ENCODE peak calls at places on chromosomes 1 and 21, in nine cellular contexts. Y, V, I, X, G, C, Q, R and B are unnamed samples.
A peak's percentile ranks its signal among the peaks of the same experiment; 100 is the strongest.

GRCh38 chr1:58412071-58412580 is 134.4 kb downstream of the OMA1 start:
- DNase-seq in R (no peak), V (peak; percentile 88), Y (peak; percentile 9), Q (no peak), I (no peak), X (no peak), G (no peak), C (no peak), B (no peak)

GRCh38 chr1:210883821-210884220 is 250.1 kb downstream of the KCNH1 start:
- DNase-seq in V (peak; percentile 58), G (no peak), I (no peak), C (no peak), Q (no peak), Y (no peak), R (no peak), X (no peak), B (no peak)

GRCh38 chr21:42316891-42317290 is 1.7 kb upstream of the TFF3 start:
- DNase-seq in G (no peak), R (no peak), C (no peak), Y (no peak), I (no peak), V (no peak), Q (no peak), X (no peak), B (no peak)

GRCh38 chr1:21641967-21642366 is 27.2 kb downstream of the RAP1GAP start:
- DNase-seq in Q (no peak), G (no peak), R (no peak), Y (no peak), V (no peak), X (no peak), C (no peak), I (no peak), B (no peak)

GRCh38 chr1:115781830-115782229 is 13.3 kb upstream of the CASQ2 start:
- DNase-seq in I (no peak), C (no peak), R (no peak), G (no peak), V (no peak), Q (no peak), X (no peak), Y (no peak), B (no peak)

GRCh38 chr21:26748066-26748465 is 97.1 kb downstream of the ADAMTS1 start:
- DNase-seq in X (no peak), C (no peak), V (no peak), G (no peak), I (no peak), Y (no peak), Q (no peak), R (no peak), B (no peak)

GRCh38 chr1:181141431-181141910 is 53.0 kb downstream of the IER5 start:
- DNase-seq in V (peak; percentile 97), I (no peak), Q (no peak), R (no peak), Y (peak; percentile 76), C (no peak), G (peak; percentile 11), X (no peak), B (no peak)

GRCh38 chr21:33959680-33960079 is 44.1 kb upstream of the ATP5PO start:
- DNase-seq in R (no peak), X (no peak), C (no peak), Q (no peak), Y (no peak), G (no peak), V (no peak), I (no peak), B (no peak)

GRCh38 chr1:183993132-183993531 is 44.4 kb downstream of the COLGALT2 start:
- DNase-seq in I (no peak), X (no peak), C (no peak), G (no peak), Y (peak; percentile 57), R (no peak), Q (no peak), V (no peak), B (no peak)

GRCh38 chr1:186014370-186015030 is 280.3 kb downstream of the HMCN1 start:
- DNase-seq in Q (no peak), G (no peak), I (no peak), C (no peak), X (no peak), R (no peak), Y (no peak), V (peak; percentile 54), B (no peak)

GRCh38 chr1:93667642-93668041 is 14.0 kb downstream of the BCAR3 start:
- DNase-seq in Y (no peak), X (peak; percentile 17), I (no peak), V (no peak), Q (no peak), C (no peak), R (no peak), G (no peak), B (no peak)

GRCh38 chr1:93670141-93670540 is 11.5 kb downstream of the BCAR3 start:
- DNase-seq in X (no peak), G (no peak), Y (peak; percentile 92), Q (peak; percentile 68), I (no peak), C (no peak), R (no peak), V (peak; percentile 87), B (no peak)

GRCh38 chr1:93668951-93669350 is 12.7 kb downstream of the BCAR3 start:
- DNase-seq in G (no peak), R (no peak), I (no peak), Y (no peak), V (no peak), Q (no peak), C (no peak), X (no peak), B (no peak)

GRCh38 chr1:93668121-93668520 is 13.5 kb downstream of the BCAR3 start:
- DNase-seq in C (no peak), Y (no peak), R (no peak), I (no peak), G (no peak), V (no peak), X (no peak), Q (no peak), B (no peak)

DNA sequence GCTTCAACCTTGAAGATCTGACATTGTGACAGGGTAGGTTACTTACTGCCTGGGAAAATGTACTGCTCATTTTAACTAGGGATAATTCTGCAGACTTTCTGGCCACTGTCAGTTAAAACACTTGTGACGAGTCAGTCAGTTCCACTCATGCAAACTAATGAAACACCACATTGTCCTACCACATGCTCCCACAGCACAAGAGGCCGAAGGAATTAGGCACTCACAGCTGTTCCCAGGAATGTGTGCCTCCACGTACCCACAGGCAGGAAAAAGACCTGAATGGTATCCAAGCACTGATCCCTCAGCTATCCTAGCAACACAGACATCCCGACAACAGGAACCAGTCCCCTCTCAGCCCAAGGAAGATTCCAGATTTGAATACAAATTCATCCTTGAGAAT is 12.3 kb downstream of the BCAR3 start:
- DNase-seq in I (no peak), Y (no peak), R (no peak), Q (no peak), V (peak; percentile 41), C (no peak), G (no peak), X (no peak), B (peak; percentile 52)
- TF ChIP-seq EZH2phosphoT487 in I (no peak), Y (no peak), R (no peak), Q (no peak), V (no peak), C (no peak), G (no peak), X (no peak), B (no peak)

DNA sequence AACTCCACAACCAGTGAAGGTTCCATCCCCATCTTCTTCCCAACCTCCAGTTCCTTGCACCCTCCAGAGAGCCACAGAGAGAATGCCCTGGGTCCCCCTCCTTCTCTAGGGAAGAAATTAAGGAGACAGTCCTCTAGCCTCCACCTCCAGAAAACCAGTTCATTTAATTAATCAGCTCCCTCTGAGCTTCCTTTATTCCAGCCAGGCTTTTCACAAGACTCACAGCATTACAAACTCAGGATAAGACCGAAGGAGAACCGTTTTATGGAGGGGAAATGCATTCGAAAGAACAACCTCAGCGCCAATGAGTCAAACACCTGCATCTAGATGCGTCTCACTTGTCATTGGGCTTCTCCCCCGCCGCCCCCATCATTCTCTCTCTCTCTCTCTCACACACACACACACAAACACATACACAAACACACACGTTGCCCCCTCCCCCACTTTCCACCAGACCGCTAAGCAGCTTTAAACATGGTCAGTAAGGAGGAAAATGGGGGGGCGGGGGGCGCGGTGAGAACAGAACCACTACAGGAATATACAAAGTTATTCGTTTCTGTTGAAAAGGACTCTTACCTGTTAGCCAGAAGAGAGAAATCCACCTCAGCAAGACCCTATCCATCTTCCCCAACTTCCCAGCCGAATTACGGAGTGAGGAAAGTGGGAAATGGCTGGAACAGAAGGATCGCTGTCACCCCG is 544 bp downstream of the ILDR2 start:
- DNase-seq in X (no peak), C (peak; percentile 39), G (peak; percentile 38), Q (no peak), R (no peak), Y (no peak), I (no peak), V (no peak), B (peak; percentile 37)
- TF ChIP-seq EZH2phosphoT487 in X (no peak), C (no peak), G (no peak), Q (no peak), R (no peak), Y (peak; percentile 69), I (no peak), V (no peak), B (no peak)

DNA sequence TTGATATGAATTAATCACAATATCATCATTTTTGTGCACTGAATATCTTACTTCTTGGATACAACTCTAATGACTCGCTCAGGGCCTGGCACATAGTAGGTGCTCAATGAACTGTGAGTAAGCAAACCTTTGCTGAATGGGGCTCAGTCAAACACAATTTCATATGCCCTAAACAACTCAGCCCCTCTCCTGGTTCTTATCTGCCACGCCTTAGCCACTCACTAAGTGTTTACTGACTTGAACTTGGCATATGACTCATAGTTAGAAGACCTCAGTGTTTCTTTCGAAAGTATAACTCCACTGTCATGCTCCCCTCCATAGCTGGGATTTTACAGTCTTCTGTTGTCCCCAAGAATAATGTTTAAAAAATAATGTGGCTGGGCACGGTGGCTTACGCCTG is 4.8 kb upstream of the IFNLR1 start:
- DNase-seq in C (peak; percentile 36), I (no peak), V (peak; percentile 62), Q (no peak), X (peak; percentile 64), G (no peak), R (no peak), Y (peak; percentile 88), B (no peak)
- TF ChIP-seq EZH2phosphoT487 in C (no peak), I (no peak), V (no peak), Q (no peak), X (no peak), G (no peak), R (no peak), Y (no peak), B (no peak)

DNA sequence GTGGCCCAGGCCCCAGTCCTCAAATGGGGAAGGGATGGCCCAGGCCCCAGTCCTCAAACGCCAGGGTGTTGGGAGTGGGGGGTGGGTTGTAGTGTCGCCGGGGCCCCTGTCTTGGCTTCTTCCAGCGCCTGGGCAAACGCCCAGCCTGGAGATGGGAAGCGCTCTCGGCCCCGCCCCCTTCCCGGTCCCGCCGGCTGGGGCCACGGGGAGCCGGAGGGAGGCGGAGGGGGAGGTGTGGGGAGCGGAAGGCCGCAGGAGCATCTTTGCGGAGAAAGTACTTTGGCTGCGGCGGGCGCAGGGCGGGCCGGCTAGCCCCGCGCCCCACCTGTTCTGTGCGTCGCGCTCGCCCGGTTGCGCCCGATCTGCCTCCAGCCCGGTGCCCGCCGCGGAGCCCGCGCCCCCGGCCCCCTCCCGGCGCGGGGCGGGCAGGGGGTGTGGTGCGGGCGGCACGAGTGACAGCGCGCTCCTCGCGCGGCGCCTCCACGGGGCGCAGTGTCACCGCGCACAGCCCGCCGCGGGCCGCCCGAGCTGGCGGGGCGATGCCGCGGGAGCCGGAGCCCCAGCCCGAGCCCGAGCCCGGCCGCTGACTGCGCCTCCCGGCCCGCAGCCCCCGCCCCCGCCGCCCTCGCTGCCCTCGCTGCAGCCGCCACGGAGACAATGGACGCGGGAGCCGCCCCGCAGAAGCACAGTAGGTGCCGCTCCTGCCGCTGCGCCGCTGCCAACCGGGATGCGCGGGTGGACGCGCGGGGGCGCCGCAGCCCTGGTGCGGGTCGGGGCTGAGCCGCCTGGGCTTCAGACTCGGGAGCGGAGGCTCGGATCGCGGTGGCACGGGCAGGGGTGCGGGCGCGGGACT is 31.1 kb upstream of the PEX10 start:
- DNase-seq in V (no peak), C (no peak), I (peak; percentile 74), R (peak; percentile 68), Y (peak; percentile 32), G (no peak), Q (no peak), X (no peak), B (peak; percentile 81)
- TF ChIP-seq EZH2phosphoT487 in V (no peak), C (no peak), I (no peak), R (no peak), Y (no peak), G (no peak), Q (no peak), X (no peak), B (no peak)